ENCODE peak calls at places on chromosomes 3 and 15, in five cellular contexts. One of them, this sample, is unnamed.

GRCh38 chr3:38577089-38578080 is 72.1 kb downstream of the SCN5A start:
- DNase-seq in WTC11: no peak
- DNase-seq in fibroblast of the aortic adventitia: no peak
- DNase-seq in left ventricle myocardium inferior: no peak
- DNase-seq in AG04449: no peak
- DNase-seq in this sample: no peak

GRCh38 chr15:64288577-64288976 is 67.4 kb downstream of the CSNK1G1 start:
- DNase-seq in fibroblast of the aortic adventitia: no peak
- DNase-seq in WTC11: no peak
- DNase-seq in left ventricle myocardium inferior: no peak
- DNase-seq in AG04449: no peak
- DNase-seq in this sample: no peak

GRCh38 chr3:49462222-49462621 is 7.8 kb upstream of the DAG1 start:
- DNase-seq in AG04449: no peak
- DNase-seq in left ventricle myocardium inferior: no peak
- DNase-seq in WTC11: no peak
- DNase-seq in fibroblast of the aortic adventitia: peak; percentile 32
- DNase-seq in this sample: no peak

GRCh38 chr15:71411538-71412482 is 296.5 kb downstream of the THSD4 start:
- DNase-seq in AG04449: peak; percentile 5
- DNase-seq in WTC11: no peak
- DNase-seq in fibroblast of the aortic adventitia: peak; percentile 21
- DNase-seq in left ventricle myocardium inferior: no peak
- DNase-seq in this sample: no peak

GRCh38 chr3:98612587-98612986 is 19.2 kb upstream of the CPOX start:
- DNase-seq in AG04449: no peak
- DNase-seq in WTC11: peak; percentile 56
- DNase-seq in left ventricle myocardium inferior: no peak
- DNase-seq in fibroblast of the aortic adventitia: no peak
- DNase-seq in this sample: no peak

GRCh38 chr3:142977399-142977728 is 13.9 kb upstream of the PAQR9 start:
- DNase-seq in left ventricle myocardium inferior: no peak
- DNase-seq in fibroblast of the aortic adventitia: peak; percentile 54
- DNase-seq in WTC11: no peak
- DNase-seq in AG04449: no peak
- DNase-seq in this sample: no peak

GRCh38 chr15:80915462-80915861 is 74.2 kb downstream of the MESD start:
- DNase-seq in AG04449: no peak
- DNase-seq in left ventricle myocardium inferior: no peak
- DNase-seq in WTC11: peak; percentile 66
- DNase-seq in fibroblast of the aortic adventitia: no peak
- DNase-seq in this sample: no peak

GRCh38 chr3:100993309-100993708 is at the start of gene ABI3BP:
- DNase-seq in AG04449: no peak
- DNase-seq in left ventricle myocardium inferior: peak; percentile 66
- DNase-seq in WTC11: peak; percentile 16
- DNase-seq in fibroblast of the aortic adventitia: peak; percentile 90
- DNase-seq in this sample: peak; percentile 6

GRCh38 chr3:121943434-121943833 is 49.2 kb downstream of the SLC15A2 start:
- DNase-seq in fibroblast of the aortic adventitia: no peak
- DNase-seq in AG04449: no peak
- DNase-seq in left ventricle myocardium inferior: no peak
- DNase-seq in WTC11: no peak
- DNase-seq in this sample: no peak

GRCh38 chr3:13831386-13831996 is 48.4 kb downstream of the WNT7A start:
- DNase-seq in left ventricle myocardium inferior: no peak
- DNase-seq in AG04449: no peak
- DNase-seq in fibroblast of the aortic adventitia: no peak
- DNase-seq in WTC11: no peak
- DNase-seq in this sample: no peak

GRCh38 chr15:27850050-27850449 is 249.1 kb downstream of the OCA2 start:
- DNase-seq in WTC11: no peak
- DNase-seq in AG04449: no peak
- DNase-seq in left ventricle myocardium inferior: no peak
- DNase-seq in fibroblast of the aortic adventitia: no peak
- DNase-seq in this sample: no peak

GRCh38 chr3:69568458-69568857 is 170.8 kb upstream of the MITF start:
- DNase-seq in fibroblast of the aortic adventitia: peak; percentile 59
- DNase-seq in left ventricle myocardium inferior: no peak
- DNase-seq in WTC11: no peak
- DNase-seq in AG04449: no peak
- DNase-seq in this sample: no peak

GRCh38 chr3:138935864-138936762 is 10.8 kb downstream of the FOXL2 start:
- DNase-seq in AG04449: no peak
- DNase-seq in fibroblast of the aortic adventitia: peak; percentile 58
- DNase-seq in WTC11: peak; percentile 91
- DNase-seq in left ventricle myocardium inferior: peak; percentile 75
- DNase-seq in this sample: peak; percentile 92

GRCh38 chr15:94230886-94231727 is at the start of gene MCTP2:
- DNase-seq in AG04449: peak; percentile 50
- DNase-seq in left ventricle myocardium inferior: peak; percentile 69
- DNase-seq in WTC11: peak; percentile 83
- DNase-seq in fibroblast of the aortic adventitia: peak; percentile 37
- DNase-seq in this sample: peak; percentile 57

GRCh38 chr3:128074851-128075515 is 22.7 kb downstream of the SEC61A1 start:
- DNase-seq in fibroblast of the aortic adventitia: no peak
- DNase-seq in AG04449: no peak
- DNase-seq in left ventricle myocardium inferior: no peak
- DNase-seq in WTC11: no peak
- DNase-seq in this sample: no peak

GRCh38 chr15:80264031-80264430 is 12.0 kb upstream of the CTXND1 start:
- DNase-seq in left ventricle myocardium inferior: no peak
- DNase-seq in AG04449: no peak
- DNase-seq in WTC11: no peak
- DNase-seq in fibroblast of the aortic adventitia: peak; percentile 25
- DNase-seq in this sample: no peak

GRCh38 chr3:133620066-133620784 is 41.5 kb downstream of the TOPBP1 start:
- DNase-seq in fibroblast of the aortic adventitia: no peak
- DNase-seq in left ventricle myocardium inferior: no peak
- DNase-seq in AG04449: no peak
- DNase-seq in WTC11: no peak
- DNase-seq in this sample: no peak

GRCh38 chr3:99862208-99862607 is 44.5 kb downstream of the CMSS1 start:
- DNase-seq in left ventricle myocardium inferior: no peak
- DNase-seq in WTC11: no peak
- DNase-seq in fibroblast of the aortic adventitia: no peak
- DNase-seq in AG04449: no peak
- DNase-seq in this sample: no peak

GRCh38 chr15:80854104-80854503 is 74.9 kb downstream of the CEMIP start:
- DNase-seq in WTC11: no peak
- DNase-seq in fibroblast of the aortic adventitia: peak; percentile 63
- DNase-seq in left ventricle myocardium inferior: no peak
- DNase-seq in AG04449: no peak
- DNase-seq in this sample: no peak

GRCh38 chr3:188581365-188581764 is 427.4 kb downstream of the LPP start:
- DNase-seq in left ventricle myocardium inferior: no peak
- DNase-seq in fibroblast of the aortic adventitia: no peak
- DNase-seq in WTC11: no peak
- DNase-seq in AG04449: no peak
- DNase-seq in this sample: no peak

DNA sequence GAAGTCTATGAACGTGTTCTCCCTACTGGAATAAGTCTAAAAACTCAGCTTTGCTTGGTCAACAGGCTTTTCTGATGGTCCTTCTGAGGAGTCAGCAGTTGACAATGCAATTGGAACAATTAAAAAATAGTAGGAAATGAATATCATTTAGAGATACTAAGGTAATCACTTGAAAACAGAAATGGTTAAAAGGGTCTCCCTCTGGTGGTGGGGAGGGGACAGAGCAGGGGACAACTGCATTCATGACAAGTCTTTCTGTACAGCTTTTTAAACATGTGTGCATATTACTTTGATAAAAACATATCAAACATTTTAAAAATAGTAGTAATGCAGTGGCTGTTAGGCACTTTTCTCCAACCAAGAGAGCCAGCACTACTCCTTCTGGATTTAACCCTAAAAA is 119.9 kb upstream of the FHIT start:
- DNase-seq in AG04449: no peak
- DNase-seq in left ventricle myocardium inferior: no peak
- DNase-seq in fibroblast of the aortic adventitia: no peak
- DNase-seq in WTC11: peak; percentile 40
- DNase-seq in this sample: peak; percentile 22
- TF ChIP-seq CTCF in AG04449: peak; percentile 28
- TF ChIP-seq CTCF in left ventricle myocardium inferior: peak; percentile 63
- TF ChIP-seq CTCF in fibroblast of the aortic adventitia: peak; percentile 43
- TF ChIP-seq CTCF in WTC11: peak; percentile 67
- TF ChIP-seq CTCF in this sample: peak; percentile 80

GRCh38 chr3:55725681-55726500 is 238.8 kb upstream of the WNT5A start:
- DNase-seq in WTC11: no peak
- DNase-seq in AG04449: no peak
- DNase-seq in left ventricle myocardium inferior: no peak
- DNase-seq in fibroblast of the aortic adventitia: no peak
- DNase-seq in this sample: no peak
- TF ChIP-seq CTCF in WTC11: no peak
- TF ChIP-seq CTCF in AG04449: no peak
- TF ChIP-seq CTCF in left ventricle myocardium inferior: no peak
- TF ChIP-seq CTCF in fibroblast of the aortic adventitia: no peak
- TF ChIP-seq CTCF in this sample: no peak

GRCh38 chr15:47027322-47027946 is 689.9 kb upstream of the SEMA6D start:
- DNase-seq in WTC11: no peak
- DNase-seq in left ventricle myocardium inferior: no peak
- DNase-seq in AG04449: no peak
- DNase-seq in fibroblast of the aortic adventitia: no peak
- DNase-seq in this sample: no peak
- TF ChIP-seq CTCF in WTC11: peak; percentile 12
- TF ChIP-seq CTCF in left ventricle myocardium inferior: no peak
- TF ChIP-seq CTCF in AG04449: no peak
- TF ChIP-seq CTCF in fibroblast of the aortic adventitia: no peak
- TF ChIP-seq CTCF in this sample: no peak

GRCh38 chr3:115627180-115628074 is 4.1 kb downstream of the GAP43 start:
- DNase-seq in fibroblast of the aortic adventitia: no peak
- DNase-seq in left ventricle myocardium inferior: no peak
- DNase-seq in WTC11: no peak
- DNase-seq in AG04449: no peak
- DNase-seq in this sample: no peak
- TF ChIP-seq CTCF in fibroblast of the aortic adventitia: no peak
- TF ChIP-seq CTCF in left ventricle myocardium inferior: no peak
- TF ChIP-seq CTCF in WTC11: no peak
- TF ChIP-seq CTCF in AG04449: no peak
- TF ChIP-seq CTCF in this sample: no peak

GRCh38 chr15:85005319-85005718 is 23.7 kb downstream of the PDE8A start:
- DNase-seq in AG04449: no peak
- DNase-seq in left ventricle myocardium inferior: no peak
- DNase-seq in fibroblast of the aortic adventitia: peak; percentile 35
- DNase-seq in WTC11: no peak
- DNase-seq in this sample: no peak
- TF ChIP-seq CTCF in AG04449: no peak
- TF ChIP-seq CTCF in left ventricle myocardium inferior: no peak
- TF ChIP-seq CTCF in fibroblast of the aortic adventitia: no peak
- TF ChIP-seq CTCF in WTC11: no peak
- TF ChIP-seq CTCF in this sample: peak; percentile 30

DNA sequence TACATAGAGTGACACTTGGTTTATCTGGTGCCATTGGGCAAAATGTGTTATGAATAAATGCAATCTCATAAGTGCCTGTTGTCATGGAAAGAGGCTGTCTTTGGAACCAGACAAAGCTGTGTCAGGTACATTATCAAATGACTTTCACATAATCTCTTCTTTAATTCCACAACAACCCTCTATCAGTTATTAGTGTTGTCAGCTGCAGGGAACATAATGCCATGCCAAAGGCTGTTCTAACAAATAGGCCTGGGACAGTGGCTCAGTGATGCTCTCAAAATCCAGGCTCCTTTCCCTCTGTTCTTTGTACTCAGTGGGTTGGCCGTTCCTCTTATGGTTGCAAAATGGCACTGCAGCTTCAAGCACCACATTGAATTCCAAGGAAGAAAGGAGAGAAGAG is 91.8 kb downstream of the ADAMTSL3 start:
- DNase-seq in left ventricle myocardium inferior: no peak
- DNase-seq in fibroblast of the aortic adventitia: no peak
- DNase-seq in WTC11: no peak
- DNase-seq in AG04449: no peak
- DNase-seq in this sample: no peak
- TF ChIP-seq CTCF in left ventricle myocardium inferior: no peak
- TF ChIP-seq CTCF in fibroblast of the aortic adventitia: no peak
- TF ChIP-seq CTCF in WTC11: no peak
- TF ChIP-seq CTCF in AG04449: no peak
- TF ChIP-seq CTCF in this sample: no peak

GRCh38 chr3:109644332-109644731 is 307.0 kb upstream of the DPPA4 start:
- DNase-seq in WTC11: no peak
- DNase-seq in left ventricle myocardium inferior: no peak
- DNase-seq in fibroblast of the aortic adventitia: no peak
- DNase-seq in AG04449: no peak
- DNase-seq in this sample: no peak

GRCh38 chr3:109642042-109642441 is 304.7 kb upstream of the DPPA4 start:
- DNase-seq in left ventricle myocardium inferior: no peak
- DNase-seq in AG04449: no peak
- DNase-seq in fibroblast of the aortic adventitia: no peak
- DNase-seq in WTC11: no peak
- DNase-seq in this sample: no peak

GRCh38 chr3:109643590-109643989 is 306.2 kb upstream of the DPPA4 start:
- DNase-seq in AG04449: no peak
- DNase-seq in WTC11: no peak
- DNase-seq in left ventricle myocardium inferior: no peak
- DNase-seq in fibroblast of the aortic adventitia: peak; percentile 9
- DNase-seq in this sample: no peak

DNA sequence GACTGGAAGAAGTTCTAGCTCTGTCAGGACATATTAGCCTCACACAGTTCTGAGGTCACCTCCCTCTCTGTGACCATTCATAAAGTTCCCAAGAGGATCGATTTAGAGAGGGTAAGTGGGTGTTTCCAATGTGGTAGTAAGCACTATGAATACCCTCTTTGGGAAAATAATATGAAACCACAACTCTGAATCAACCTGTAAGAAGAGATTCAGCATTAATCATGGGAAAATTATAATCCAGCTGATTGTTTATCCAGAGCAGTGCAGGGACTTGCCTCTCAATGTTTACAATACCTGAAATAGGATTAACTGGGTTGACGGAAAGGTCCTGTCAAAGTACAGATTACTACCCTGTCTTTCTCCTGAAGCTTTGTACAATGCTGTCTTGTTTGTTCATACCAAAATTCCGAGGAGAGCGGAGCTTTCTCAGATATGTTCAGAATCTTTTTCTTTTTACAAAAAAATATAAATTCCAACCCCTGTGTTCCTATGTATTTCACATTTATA is 302.9 kb upstream of the DPPA4 start:
- DNase-seq in fibroblast of the aortic adventitia: no peak
- DNase-seq in left ventricle myocardium inferior: no peak
- DNase-seq in AG04449: no peak
- DNase-seq in WTC11: no peak
- DNase-seq in this sample: no peak
- TF ChIP-seq CTCF in fibroblast of the aortic adventitia: no peak
- TF ChIP-seq CTCF in left ventricle myocardium inferior: no peak
- TF ChIP-seq CTCF in AG04449: no peak
- TF ChIP-seq CTCF in WTC11: no peak
- TF ChIP-seq CTCF in this sample: no peak

GRCh38 chr15:44286814-44287555 is 1.5 kb upstream of the GOLM2 start:
- DNase-seq in left ventricle myocardium inferior: no peak
- DNase-seq in WTC11: no peak
- DNase-seq in AG04449: no peak
- DNase-seq in fibroblast of the aortic adventitia: peak; percentile 37
- DNase-seq in this sample: no peak
- TF ChIP-seq CTCF in left ventricle myocardium inferior: peak; percentile 31
- TF ChIP-seq CTCF in WTC11: no peak
- TF ChIP-seq CTCF in AG04449: no peak
- TF ChIP-seq CTCF in fibroblast of the aortic adventitia: peak; percentile 19
- TF ChIP-seq CTCF in this sample: peak; percentile 59